ENCODE peak calls at places on chromosomes 7 and 10, in four cellular contexts. W, N, A and U are unnamed samples.

GRCh38 chr7:1124164-1124563 is 35.8 kb downstream of the ZFAND2A start:
- DNase-seq in W (no peak), N (no peak), A (peak; percentile 62), U (no peak)

GRCh38 chr10:43859016-43859525 is 210.4 kb upstream of the ZNF32 start:
- DNase-seq in W (no peak), N (no peak), A (no peak), U (no peak)

GRCh38 chr10:76301950-76302349 is 870.5 kb downstream of the LRMDA start:
- DNase-seq in W (no peak), N (no peak), A (no peak), U (no peak)

GRCh38 chr7:105830405-105831218 is 45.8 kb downstream of the ATXN7L1 start:
- DNase-seq in W (no peak), N (no peak), A (no peak), U (no peak)

GRCh38 chr7:142689439-142690168 is 59.7 kb upstream of the PRSS1 start:
- DNase-seq in W (no peak), N (no peak), A (no peak), U (no peak)

GRCh38 chr7:130377178-130377577 is 3.1 kb upstream of the CPA1 start:
- DNase-seq in W (no peak), N (no peak), A (no peak), U (no peak)

GRCh38 chr10:5895804-5896203 is 5.8 kb downstream of the FBH1 start:
- DNase-seq in W (no peak), N (no peak), A (no peak), U (no peak)

GRCh38 chr7:158357898-158358821 is 229.5 kb downstream of the PTPRN2 start:
- DNase-seq in W (no peak), N (no peak), A (no peak), U (no peak)

GRCh38 chr10:122495406-122496340 is 34.3 kb downstream of the HTRA1 start:
- DNase-seq in W (no peak), N (no peak), A (peak; percentile 80), U (no peak)

GRCh38 chr7:27143950-27144798 is 693 bp upstream of the HOXA5 start:
- DNase-seq in W (no peak), N (no peak), A (no peak), U (no peak)

GRCh38 chr7:46165281-46165680 is 244.2 kb upstream of the IGFBP3 start:
- DNase-seq in W (no peak), N (no peak), A (no peak), U (no peak)

GRCh38 chr7:100476903-100477870 is 1.8 kb downstream of the TSC22D4 start:
- DNase-seq in W (no peak), N (peak; percentile 28), A (no peak), U (peak; percentile 46)

GRCh38 chr10:101817542-101818118 is 614 bp downstream of the OGA start:
- DNase-seq in W (peak; percentile 91), N (peak; percentile 86), A (peak; percentile 95), U (no peak)

GRCh38 chr10:28580825-28581224 is 47.9 kb downstream of the WAC start:
- DNase-seq in W (no peak), N (no peak), A (no peak), U (no peak)

DNA sequence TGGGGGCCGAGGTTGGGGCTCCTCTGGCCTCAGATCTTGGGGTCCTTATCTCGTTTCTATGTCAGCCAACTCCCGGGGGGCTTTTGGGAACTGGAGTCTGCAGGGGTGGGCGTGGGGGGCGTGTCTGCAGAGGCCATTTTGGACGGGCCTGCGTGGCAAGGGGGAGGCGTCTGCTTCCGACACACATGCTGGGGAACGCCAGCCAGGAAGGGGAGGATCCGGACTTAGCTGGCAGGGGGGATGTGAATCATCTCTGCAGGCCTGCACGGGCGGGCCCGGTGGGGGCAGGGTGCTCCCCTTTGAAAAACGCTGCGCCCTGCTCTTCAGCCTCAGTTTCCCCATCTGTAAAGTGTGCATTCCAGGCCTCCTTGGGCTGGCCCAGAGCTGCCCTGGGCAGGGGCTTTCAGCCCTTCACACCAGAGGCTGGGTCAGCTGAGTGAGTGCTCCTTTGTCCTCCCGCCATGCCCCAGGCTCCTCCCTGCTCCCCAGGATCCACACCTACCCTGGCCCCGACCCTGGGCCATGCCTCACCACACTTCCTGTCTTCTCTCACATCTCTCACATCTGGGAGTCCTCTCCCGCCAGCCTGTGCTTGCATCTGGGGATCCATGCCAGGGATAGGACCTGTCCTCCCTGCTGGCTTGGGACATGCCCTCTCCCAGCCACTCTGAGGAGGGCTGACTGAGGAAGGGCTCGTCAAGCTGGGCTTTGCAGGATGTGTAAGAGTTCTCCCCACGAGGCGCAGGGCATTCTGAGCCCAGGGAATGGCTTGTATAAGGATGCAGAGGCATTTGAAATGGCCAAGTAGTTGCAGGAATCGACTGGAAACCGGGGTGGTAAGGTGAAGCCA is 172.6 kb upstream of the TNRC18 start:
- DNase-seq in W (peak; percentile 80), N (peak; percentile 90), A (peak; percentile 96), U (peak; percentile 27)
- H3K4me3 ChIP-seq in W (peak overlapping the region; percentile 77), N (peak overlapping the region; percentile 11), A (peak overlapping the region; percentile 4), U (peak overlapping the region; percentile 32)

GRCh38 chr7:22954251-22954650 is 59.7 kb downstream of the HYCC1 start:
- DNase-seq in W (no peak), N (no peak), A (no peak), U (no peak)

GRCh38 chr7:22952306-22953011 is 61.5 kb downstream of the HYCC1 start:
- DNase-seq in W (no peak), N (no peak), A (no peak), U (no peak)

GRCh38 chr7:22945584-22945983 is 68.3 kb downstream of the HYCC1 start:
- DNase-seq in W (no peak), N (no peak), A (no peak), U (no peak)

GRCh38 chr7:22948770-22949169 is 65.2 kb downstream of the HYCC1 start:
- DNase-seq in W (no peak), N (no peak), A (no peak), U (no peak)

GRCh38 chr7:22949944-22950343 is 64.0 kb downstream of the HYCC1 start:
- DNase-seq in W (no peak), N (no peak), A (no peak), U (no peak)
- H3K27ac ChIP-seq in W (no peak overlapping the region), N (no peak overlapping the region), A (no peak overlapping the region), U (no peak overlapping the region)

GRCh38 chr10:29648983-29649268 is 14.2 kb upstream of the SVIL start:
- DNase-seq in W (no peak), N (no peak), A (no peak), U (no peak)
- H3K4me1 ChIP-seq in W (peaks cover 47% of the 10 kb centered on the region), N (peaks cover 21% of the 10 kb centered on the region), A (peaks cover 12% of the 10 kb centered on the region), U (peaks cover 27% of the 10 kb centered on the region)

GRCh38 chr10:88385601-88386203 is 197.4 kb downstream of the RNLS start:
- DNase-seq in W (no peak), N (peak; percentile 30), A (peak; percentile 47), U (peak; percentile 77)
- H3K4me3 ChIP-seq in W (peak overlapping the region; percentile 46), N (no peak overlapping the region), A (peak overlapping the region; percentile 90), U (peak overlapping the region; percentile 51)

DNA sequence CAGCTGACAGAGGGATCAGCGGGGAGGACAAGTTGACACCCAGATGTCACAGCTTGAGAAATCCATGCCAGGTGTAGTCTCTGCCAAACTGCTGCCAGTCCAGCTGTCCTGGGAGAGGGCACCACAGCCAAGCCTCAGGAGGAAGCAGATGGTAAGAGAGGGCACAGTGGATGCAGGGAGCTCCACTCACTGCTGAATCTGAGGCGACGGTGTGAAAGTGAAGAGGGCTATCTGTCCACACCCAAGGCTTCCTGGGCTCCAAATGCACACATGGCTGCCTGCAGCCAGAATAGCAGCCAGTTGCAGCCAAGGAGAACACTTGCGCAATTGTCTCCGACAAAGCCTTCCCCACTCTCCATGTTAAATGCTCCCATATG is 502.4 kb downstream of the GRID1 start:
- DNase-seq in W (no peak), N (no peak), A (no peak), U (no peak)
- H3K27ac ChIP-seq in W (no peak overlapping the region), N (no peak overlapping the region), A (no peak overlapping the region), U (no peak overlapping the region)

DNA sequence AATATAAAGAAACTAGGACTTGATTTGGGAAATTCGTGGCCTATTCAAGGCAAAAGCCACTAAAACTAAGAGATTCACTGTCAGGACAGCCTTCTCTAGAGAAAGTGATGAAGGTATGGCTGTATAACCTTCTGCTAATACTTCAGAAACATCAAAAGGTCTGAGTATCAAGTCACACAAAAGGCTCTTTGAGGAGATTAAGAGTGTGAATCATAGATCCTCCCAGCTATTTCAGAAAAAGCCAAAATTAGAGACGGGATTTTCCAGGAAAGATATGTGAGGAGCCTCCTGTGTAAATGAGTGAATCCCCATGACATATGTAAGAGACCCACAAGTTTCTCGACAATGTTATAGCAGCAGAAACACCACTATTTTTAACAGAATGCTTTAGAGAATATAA is 56.2 kb downstream of the UBE3C start:
- DNase-seq in W (no peak), N (no peak), A (no peak), U (no peak)
- H3K4me1 ChIP-seq in W (no peaks in the 10 kb centered on the region), N (no peaks in the 10 kb centered on the region), A (no peaks in the 10 kb centered on the region), U (no peaks in the 10 kb centered on the region)

DNA sequence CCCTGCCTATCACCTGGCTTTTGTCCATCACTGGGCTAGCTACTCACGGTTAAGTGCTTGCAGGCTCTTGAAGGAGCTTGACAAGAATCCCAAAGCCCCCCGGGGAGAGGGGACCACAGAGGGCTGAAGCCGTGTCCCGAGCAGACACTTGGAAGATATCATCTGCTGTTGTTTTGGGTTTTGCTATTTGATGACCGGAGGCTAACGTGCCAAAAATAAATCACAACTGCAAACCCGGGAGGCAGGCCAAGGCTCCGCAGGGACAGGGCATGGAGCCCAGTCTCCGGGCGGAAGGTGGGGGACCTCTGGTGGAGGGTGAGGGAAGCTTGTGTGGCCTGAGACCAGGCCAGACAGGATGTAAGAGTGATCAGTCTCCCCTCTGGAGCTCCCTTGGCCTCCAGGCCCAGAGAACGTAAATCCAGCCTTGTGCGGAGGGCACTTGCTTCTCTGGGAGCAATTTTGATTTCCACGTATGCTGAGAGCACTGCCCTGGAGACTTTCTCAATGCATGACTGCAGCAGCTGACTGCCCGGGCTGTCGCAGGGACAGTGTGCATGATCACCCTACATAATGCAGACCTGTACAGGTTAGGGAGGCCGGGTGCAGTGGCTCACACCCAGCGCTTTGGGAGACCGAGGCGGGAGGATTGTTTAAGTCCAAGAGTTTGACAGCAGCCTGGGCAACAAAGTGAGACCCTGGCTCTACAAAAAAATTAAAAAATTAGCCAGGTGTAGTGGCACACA is at the start of gene PHKG1:
- DNase-seq in W (peak; percentile 87), N (peak; percentile 86), A (peak; percentile 88), U (no peak)
- H3K4me3 ChIP-seq in W (peak within 1 kb of the TSS; percentile 62), N (no peak within 1 kb of the TSS), A (no peak within 1 kb of the TSS), U (no peak within 1 kb of the TSS)

GRCh38 chr10:78866731-78867554 is 201.8 kb upstream of the ZMIZ1 start:
- DNase-seq in W (no peak), N (no peak), A (no peak), U (no peak)
- H3K27ac ChIP-seq in W (no peak overlapping the region), N (no peak overlapping the region), A (no peak overlapping the region), U (no peak overlapping the region)

DNA sequence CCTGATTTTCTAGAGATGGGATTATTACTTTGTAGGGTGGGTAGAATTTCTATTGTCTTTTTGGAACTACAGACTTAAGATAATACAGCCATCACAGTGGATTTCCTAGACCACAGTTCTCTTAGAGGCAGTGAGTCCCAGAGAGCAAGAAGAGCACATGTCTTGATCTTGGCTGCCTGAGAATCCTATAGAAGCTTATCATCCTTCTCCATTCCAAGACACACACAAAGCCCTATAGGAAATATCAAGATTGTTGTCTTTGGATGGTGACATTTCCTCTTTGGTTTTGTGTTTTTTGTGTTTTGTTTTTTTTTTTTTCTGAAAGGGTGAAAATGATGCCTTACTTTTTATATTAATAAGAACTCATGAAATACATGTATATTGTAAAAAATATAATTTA is 143.1 kb downstream of the AHR start:
- DNase-seq in W (no peak), N (no peak), A (no peak), U (no peak)
- H3K4me1 ChIP-seq in W (no peaks in the 10 kb centered on the region), N (no peaks in the 10 kb centered on the region), A (no peaks in the 10 kb centered on the region), U (no peaks in the 10 kb centered on the region)